ENCODE peak calls at places on chromosome 7, in five cellular contexts. H is A549, N is GM12878, V is HepG2, P is K562. K is an unnamed sample.
A peak's percentile ranks its signal among the peaks of the same experiment; 100 is the strongest.

GRCh38 chr7:74417419-74417971 is 36.2 kb upstream of the GTF2IRD1 start:
- DNase-seq in H (peak; percentile 95), N (no peak), V (peak; percentile 56), P (peak; percentile 83), K (peak; percentile 78)

GRCh38 chr7:29078286-29078685 is 68.1 kb downstream of the CPVL start:
- DNase-seq in H (no peak), N (no peak), V (no peak), P (no peak), K (no peak)

GRCh38 chr7:29806131-29806792 is at the start of gene WIPF3:
- DNase-seq in H (peak; percentile 22), N (no peak), V (no peak), P (peak; percentile 61), K (peak; percentile 82)

GRCh38 chr7:73433924-73434700 is 534 bp downstream of the FZD9 start:
- DNase-seq in H (no peak), N (no peak), V (no peak), P (peak; percentile 41), K (peak; percentile 86)

GRCh38 chr7:106306256-106306655 is 21.5 kb upstream of the NAMPT start:
- DNase-seq in H (no peak), N (no peak), V (no peak), P (no peak), K (no peak)

GRCh38 chr7:92916751-92917369 is 80.5 kb upstream of the CDK6 start:
- DNase-seq in H (no peak), N (no peak), V (peak; percentile 27), P (no peak), K (peak; percentile 73)

GRCh38 chr7:17370901-17371550 is 72.6 kb downstream of the AHR start:
- DNase-seq in H (peak; percentile 24), N (no peak), V (no peak), P (no peak), K (no peak)

GRCh38 chr7:92366730-92367129 is 80.6 kb upstream of the GATAD1 start:
- DNase-seq in H (no peak), N (no peak), V (no peak), P (no peak), K (no peak)

GRCh38 chr7:84125654-84126053 is 68.9 kb downstream of the SEMA3A start:
- DNase-seq in H (no peak), N (no peak), V (no peak), P (no peak), K (no peak)

GRCh38 chr7:116087984-116088383 is 57.4 kb upstream of the TFEC start:
- DNase-seq in H (no peak), N (no peak), V (no peak), P (no peak), K (peak; percentile 35)

GRCh38 chr7:28364082-28364481 is 48.2 kb upstream of the CREB5 start:
- DNase-seq in H (no peak), N (no peak), V (no peak), P (peak; percentile 2), K (peak; percentile 52)

GRCh38 chr7:148701414-148701813 is 2.7 kb downstream of the CUL1 start:
- DNase-seq in H (no peak), N (no peak), V (no peak), P (peak; percentile 65), K (peak; percentile 36)

GRCh38 chr7:51187941-51188340 is 128.7 kb downstream of the COBL start:
- DNase-seq in H (peak; percentile 41), N (no peak), V (no peak), P (peak; percentile 37), K (peak; percentile 92)

GRCh38 chr7:93837245-93837644 is 53.3 kb downstream of the TFPI2 start:
- DNase-seq in H (no peak), N (no peak), V (no peak), P (no peak), K (no peak)

GRCh38 chr7:18019562-18019961 is 8.1 kb downstream of the PRPS1L1 start:
- DNase-seq in H (peak; percentile 11), N (no peak), V (no peak), P (no peak), K (no peak)

GRCh38 chr7:128459394-128459878 is 3.8 kb downstream of the HILPDA start:
- DNase-seq in H (peak; percentile 82), N (peak; percentile 57), V (peak; percentile 53), P (peak; percentile 85), K (peak; percentile 85)

GRCh38 chr7:93194368-93194767 is 31.9 kb downstream of the HEPACAM2 start:
- DNase-seq in H (no peak), N (no peak), V (peak; percentile 3), P (no peak), K (no peak)

GRCh38 chr7:3371601-3372000 is 70.5 kb downstream of the SDK1 start:
- DNase-seq in H (no peak), N (no peak), V (no peak), P (no peak), K (no peak)

GRCh38 chr7:66748127-66748511 is 7.6 kb downstream of the RABGEF1 start:
- DNase-seq in H (no peak), N (no peak), V (no peak), P (no peak), K (no peak)

GRCh38 chr7:66974986-66975590 is 20.3 kb downstream of the SBDS start:
- DNase-seq in H (no peak), N (no peak), V (no peak), P (peak; percentile 65), K (peak; percentile 48)

GRCh38 chr7:32891046-32891799 is at the start of gene KBTBD2:
- DNase-seq in H (peak; percentile 50), N (no peak), V (peak; percentile 80), P (peak; percentile 95), K (peak; percentile 83)

GRCh38 chr7:77989981-77990566 is 191.5 kb downstream of the PHTF2 start:
- DNase-seq in H (no peak), N (no peak), V (no peak), P (peak; percentile 80), K (peak; percentile 74)

GRCh38 chr7:30846378-30846777 is 65.3 kb upstream of the AQP1 start:
- DNase-seq in H (no peak), N (no peak), V (no peak), P (no peak), K (no peak)

GRCh38 chr7:32477649-32477980 is 12.6 kb downstream of the LSM5 start:
- DNase-seq in H (no peak), N (no peak), V (no peak), P (no peak), K (no peak)

GRCh38 chr7:39951943-39952194 is 1.8 kb downstream of the CDK13 start:
- DNase-seq in H (no peak), N (no peak), V (no peak), P (no peak), K (no peak)

GRCh38 chr7:120110169-120110568 is 162.8 kb upstream of the KCND2 start:
- DNase-seq in H (no peak), N (no peak), V (no peak), P (no peak), K (peak; percentile 74)

GRCh38 chr7:130901209-130901783 is 167.3 kb upstream of the KLF14 start:
- DNase-seq in H (peak; percentile 74), N (no peak), V (no peak), P (peak; percentile 39), K (no peak)

DNA sequence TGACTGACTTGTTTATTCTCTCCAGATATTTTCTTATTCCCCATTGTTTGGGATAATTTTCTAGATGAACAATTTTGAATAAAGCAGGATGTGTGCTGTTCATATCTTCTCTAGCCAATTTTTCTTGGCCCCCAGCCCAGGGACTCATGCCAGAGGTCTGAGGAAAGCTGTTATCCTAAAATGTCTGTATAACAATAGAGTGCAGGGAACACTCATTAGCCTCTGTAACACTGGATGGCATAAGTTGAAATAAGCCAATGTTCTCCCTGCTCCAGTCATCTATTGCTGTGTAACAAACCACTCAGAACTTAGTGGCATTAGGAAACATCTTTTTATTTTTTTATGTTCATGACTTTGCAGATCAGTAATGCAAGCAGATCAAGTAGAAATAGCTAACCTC is 121.7 kb upstream of the TRIM24 start:
- DNase-seq in H (no peak), N (no peak), V (no peak), P (no peak), K (no peak)
- TF ChIP-seq JUNB in H (no peak), N (no peak), V (no peak), P (no peak), K (no peak)

DNA sequence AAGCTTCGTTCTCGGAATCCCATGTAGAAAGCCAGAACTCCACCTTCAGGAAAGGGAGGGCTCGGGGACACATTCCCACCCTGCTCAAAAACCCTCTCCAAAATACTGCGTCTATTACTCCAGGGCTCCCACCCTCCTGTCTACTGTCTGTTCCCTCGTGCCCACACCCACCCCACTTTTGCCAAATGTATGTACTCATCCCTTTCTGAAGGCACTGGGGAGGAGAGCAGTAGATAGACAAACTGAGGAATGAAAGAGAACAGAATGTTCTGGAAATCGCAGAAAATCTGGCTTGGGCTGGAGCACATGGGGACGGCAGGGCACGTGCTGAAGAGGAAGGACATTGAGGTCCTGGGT is 24.4 kb upstream of the PRKAG2 start:
- DNase-seq in H (no peak), N (no peak), V (no peak), P (no peak), K (no peak)
- H3K4me3 ChIP-seq in H (no peak overlapping the region), N (no peak overlapping the region), V (no peak overlapping the region), P (no peak overlapping the region), K (no peak overlapping the region)

GRCh38 chr7:22117222-22117621 is 171.5 kb upstream of the CDCA7L start:
- DNase-seq in H (no peak), N (no peak), V (no peak), P (no peak), K (no peak)
- TF ChIP-seq JUNB in H (no peak), N (no peak), V (no peak), P (no peak), K (no peak)

DNA sequence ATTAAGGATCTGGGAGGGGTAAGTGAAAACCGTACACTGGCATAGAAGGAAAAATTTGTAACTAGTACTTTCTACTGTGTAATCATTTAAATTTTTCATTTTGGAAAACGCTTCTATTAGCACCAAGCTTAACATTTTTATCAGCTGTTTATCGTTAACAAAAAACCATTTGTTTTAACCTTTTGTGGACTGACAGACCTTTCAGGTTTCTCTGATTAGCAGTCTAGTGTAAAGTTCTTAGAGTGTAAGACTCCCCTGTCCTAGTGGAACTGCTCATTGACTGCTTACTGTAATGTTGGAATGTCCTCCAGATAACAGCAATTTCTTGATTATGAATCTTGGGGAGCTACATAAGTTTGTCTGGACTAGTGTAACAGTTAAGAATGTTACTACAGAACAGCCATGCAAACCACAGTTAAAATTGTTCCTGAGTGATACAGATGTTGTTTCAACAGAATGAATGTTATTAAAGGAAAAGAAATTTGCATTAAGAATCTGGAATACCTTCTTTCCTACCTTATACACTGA is 2.0 kb downstream of the DBF4 start:
- DNase-seq in H (no peak), N (no peak), V (no peak), P (peak; percentile 36), K (no peak)
- H3K4me3 ChIP-seq in H (peak overlapping the region; percentile 94), N (peak overlapping the region; percentile 88), V (peak overlapping the region; percentile 86), P (peak overlapping the region; percentile 86), K (peak overlapping the region; percentile 70)

GRCh38 chr7:135769403-135769802 is 20.8 kb upstream of the FAM180A start:
- DNase-seq in H (no peak), N (no peak), V (no peak), P (no peak), K (no peak)

GRCh38 chr7:135770139-135770710 is 21.6 kb upstream of the FAM180A start:
- DNase-seq in H (no peak), N (no peak), V (no peak), P (no peak), K (no peak)

GRCh38 chr7:135768064-135768463 is 19.5 kb upstream of the FAM180A start:
- DNase-seq in H (no peak), N (no peak), V (no peak), P (no peak), K (no peak)

GRCh38 chr7:135768990-135769389 is 20.4 kb upstream of the FAM180A start:
- DNase-seq in H (no peak), N (no peak), V (no peak), P (no peak), K (no peak)

GRCh38 chr7:135768467-135768866 is 19.9 kb upstream of the FAM180A start:
- DNase-seq in H (no peak), N (no peak), V (no peak), P (no peak), K (no peak)
- TF ChIP-seq JUNB in H (no peak), N (no peak), V (no peak), P (no peak), K (no peak)

K was measured in GM23338.